ENCODE peak calls at places on chromosomes 13 and 19, in five cellular contexts. D is naive thymus-derived CD4-positive, alpha-beta T cell; J is mammary epithelial cell; X is HFF-Myc; U is HAP-1. Q is an unnamed sample.

GRCh38 chr19:1512671-1513491 is at the start of gene ADAMTSL5:
- DNase-seq in X (no peak), J (peak), U (peak), D (peak), Q (peak)

GRCh38 chr13:26050568-26051230 is 1.1 kb downstream of the SHISA2 start:
- DNase-seq in U (no peak), J (peak), D (peak), X (no peak), Q (peak)

GRCh38 chr19:43667524-43668405 is 2.2 kb downstream of the PLAUR start:
- DNase-seq in X (no peak), J (no peak), U (peak), D (no peak), Q (no peak)

GRCh38 chr13:44440046-44440608 is 66.5 kb downstream of the SERP2 start:
- DNase-seq in J (no peak), D (no peak), U (no peak), X (no peak), Q (no peak)

GRCh38 chr13:76129305-76130040 is 493.3 kb downstream of the LMO7 start:
- DNase-seq in X (no peak), U (peak), D (no peak), J (no peak), Q (peak)

GRCh38 chr19:5664515-5664914 is 15.8 kb downstream of the MICOS13 start:
- DNase-seq in X (no peak), D (no peak), U (no peak), J (no peak), Q (no peak)

GRCh38 chr19:53192771-53193533 is at the start of gene ZNF665:
- DNase-seq in J (peak), D (peak), X (no peak), U (peak), Q (peak)

GRCh38 chr19:5001547-5002131 is 32.7 kb downstream of the KDM4B start:
- DNase-seq in U (peak), X (peak), J (peak), D (peak), Q (peak)

GRCh38 chr19:17332677-17333581 is 1.7 kb downstream of the ANO8 start:
- DNase-seq in U (peak), X (peak), D (no peak), J (peak), Q (peak)

GRCh38 chr13:23427342-23428182 is 5.9 kb downstream of the SACS start:
- DNase-seq in U (no peak), D (no peak), X (peak), J (peak), Q (peak)

GRCh38 chr13:72342364-72342763 is 385.1 kb downstream of the MZT1 start:
- DNase-seq in X (no peak), D (no peak), J (no peak), U (no peak), Q (no peak)

GRCh38 chr19:47266401-47266885 is 8.2 kb upstream of the INAFM1 start:
- DNase-seq in D (no peak), J (no peak), U (no peak), X (no peak), Q (no peak)

GRCh38 chr19:19477705-19478383 is 37.5 kb downstream of the TSSK6 start:
- DNase-seq in X (no peak), D (no peak), J (no peak), U (no peak), Q (no peak)

GRCh38 chr13:99867535-99868271 is 103.9 kb downstream of the ZIC5 start:
- DNase-seq in J (no peak), X (no peak), U (no peak), D (no peak), Q (no peak)

GRCh38 chr13:110285991-110286923 is 20.7 kb downstream of the COL4A1 start:
- DNase-seq in J (no peak), D (no peak), U (no peak), X (no peak), Q (no peak)

GRCh38 chr13:101144808-101145419 is 271.4 kb downstream of the NALCN start:
- DNase-seq in D (peak), X (peak), U (peak), J (peak), Q (peak)

GRCh38 chr19:2081873-2082810 is 14.0 kb downstream of the MOB3A start:
- DNase-seq in J (no peak), D (peak), U (no peak), X (no peak), Q (no peak)

GRCh38 chr13:66635526-66635925 is 594.6 kb downstream of the PCDH9 start:
- DNase-seq in J (peak), U (peak), X (peak), D (no peak), Q (peak)

DNA sequence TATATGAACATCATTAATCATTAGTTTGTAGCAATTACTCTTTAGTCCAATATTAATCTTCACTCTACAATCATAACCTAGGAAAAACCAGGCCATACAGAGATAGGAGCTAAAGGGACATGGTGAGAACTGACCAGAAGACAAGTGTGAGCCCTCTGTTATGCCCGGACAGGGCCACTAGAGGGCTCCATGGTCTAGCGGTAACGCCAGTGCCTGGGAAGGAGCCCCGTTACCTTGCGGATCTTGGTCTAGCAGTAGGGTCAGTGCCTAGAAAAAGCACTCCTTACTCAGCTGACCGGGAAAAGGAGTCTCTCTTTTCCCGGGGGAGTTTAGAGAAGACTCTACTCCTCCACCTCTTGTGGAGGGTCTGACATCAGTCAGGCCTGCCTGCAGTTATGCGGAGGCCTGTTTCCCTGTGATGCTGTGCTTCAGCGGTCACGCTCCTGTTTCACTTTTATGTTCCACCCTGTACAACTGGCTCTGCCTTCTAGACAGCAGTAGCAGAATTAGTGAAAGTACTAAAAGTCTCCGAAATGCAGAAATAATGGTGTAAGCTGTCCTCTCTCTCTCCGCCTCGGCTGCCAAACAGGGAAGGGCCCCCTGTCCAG is 13.8 kb downstream of the OR7D4 start:
- DNase-seq in U (peak), J (peak), D (peak), X (peak), Q (peak)
- H3K4me3 ChIP-seq in U (no peak), J (peak), D (no peak), X (no peak), Q (peak)

DNA sequence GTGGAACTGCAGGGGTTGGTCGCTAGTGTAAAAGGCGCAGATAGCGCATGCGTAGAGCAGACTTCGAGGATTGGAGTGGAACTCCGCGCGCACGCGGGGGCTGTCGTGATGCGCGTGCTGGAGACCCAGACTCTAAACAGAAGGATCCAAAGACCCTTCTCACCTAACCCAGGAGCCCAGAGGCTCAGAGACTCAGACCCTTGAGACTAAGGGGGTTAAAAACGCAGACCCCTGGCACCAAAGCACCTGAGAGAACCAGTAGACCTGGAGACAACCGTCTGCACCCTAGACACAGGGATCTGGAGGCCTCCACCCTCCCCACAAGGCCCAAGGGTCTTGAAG is 567 bp upstream of the CTU1 start:
- DNase-seq in X (no peak), J (no peak), U (no peak), D (no peak), Q (no peak)
- H3K4me3 ChIP-seq in X (peak), J (peak), U (peak), D (peak), Q (peak)

DNA sequence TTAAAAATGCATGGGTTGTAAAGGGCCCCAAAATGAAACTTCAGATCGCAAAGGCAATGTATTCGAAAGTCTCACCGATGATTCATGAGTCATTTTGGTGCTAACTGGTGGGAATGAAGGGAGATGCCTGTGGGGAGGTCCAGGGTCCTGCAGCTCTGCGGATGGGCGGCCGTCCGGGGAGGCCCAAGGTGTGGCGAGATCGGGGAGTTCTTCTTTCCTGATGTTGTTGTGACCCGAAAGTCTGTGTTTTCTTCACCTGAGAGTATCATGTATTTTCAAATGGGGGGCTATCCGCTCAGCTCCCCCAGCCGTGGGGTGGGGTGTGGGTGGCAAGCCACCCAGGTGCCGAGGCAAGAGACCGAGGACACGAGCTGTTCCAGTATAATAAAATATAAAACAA is 36.5 kb downstream of the TFDP1 start:
- DNase-seq in J (no peak), D (no peak), X (no peak), U (no peak), Q (no peak)
- H3K4me3 ChIP-seq in J (no peak), D (no peak), X (no peak), U (no peak), Q (no peak)

GRCh38 chr19:30649149-30649548 is 277.0 kb downstream of the ZNF536 start:
- DNase-seq in D (no peak), J (no peak), U (no peak), X (no peak), Q (no peak)
- H3K4me3 ChIP-seq in D (no peak), J (no peak), U (no peak), X (no peak), Q (no peak)

GRCh38 chr19:29943615-29944014 is 1.6 kb downstream of the URI1 start:
- DNase-seq in U (no peak), J (no peak), D (no peak), X (no peak), Q (no peak)
- H3K4me3 ChIP-seq in U (peak), J (peak), D (peak), X (peak), Q (peak)

GRCh38 chr13:20193142-20193923 is 595 bp upstream of the GJB2 start:
- DNase-seq in X (no peak), U (no peak), D (peak), J (no peak), Q (peak)
- H3K4me3 ChIP-seq in X (peak), U (peak), D (peak), J (peak), Q (peak)

GRCh38 chr19:7928334-7928706 is 2.4 kb upstream of the CTXN1 start:
- DNase-seq in X (no peak), D (no peak), U (no peak), J (no peak), Q (no peak)
- H3K4me3 ChIP-seq in X (no peak), D (no peak), U (no peak), J (no peak), Q (peak)

GRCh38 chr19:3366104-3366760 is at the start of gene NFIC:
- DNase-seq in U (peak), J (peak), D (no peak), X (no peak), Q (peak)
- H3K4me3 ChIP-seq in U (peak), J (peak), D (peak), X (peak), Q (peak)